ENCODE peak calls at places on chromosomes 11 and 22, in four cellular contexts. Q is midbrain, W is neuronal stem cell, B is posterior vena cava. E is an unnamed sample.

GRCh38 chr11:26490546-26490945 is 81.5 kb downstream of the MUC15 start:
- DNase-seq in Q (no peak), W (no peak), B (no peak), E (no peak)

GRCh38 chr11:100618914-100619313 is 68.2 kb upstream of the ARHGAP42 start:
- DNase-seq in Q (no peak), W (no peak), B (no peak), E (no peak)

GRCh38 chr11:8019671-8020597 is 32.8 kb downstream of the EIF3F start:
- DNase-seq in Q (peak; percentile 28), W (no peak), B (peak; percentile 81), E (no peak)

GRCh38 chr22:43252319-43252718 is 65.4 kb upstream of the TTLL12 start:
- DNase-seq in Q (no peak), W (no peak), B (no peak), E (no peak)

GRCh38 chr11:128310676-128311445 is 276.5 kb downstream of the ETS1 start:
- DNase-seq in Q (no peak), W (no peak), B (no peak), E (no peak)

GRCh38 chr11:73570415-73571114 is 27.3 kb downstream of the FAM168A start:
- DNase-seq in Q (no peak), W (no peak), B (no peak), E (no peak)

GRCh38 chr22:23431337-23432072 is 148.6 kb downstream of the IGLL1 start:
- DNase-seq in Q (no peak), W (no peak), B (no peak), E (peak; percentile 6)

GRCh38 chr11:1226981-1227550 is 4.2 kb downstream of the MUC5B start:
- DNase-seq in Q (no peak), W (no peak), B (peak; percentile 66), E (no peak)

E was measured in globus pallidus.